ENCODE peak calls at places on chromosomes 11 and 22, in nine cellular contexts. X is naive thymus-derived CD4-positive, alpha-beta T cell; S is cardiac muscle cell; M is iPS DF 6.9; Q is neuronal stem cell; K is upper lobe of right lung; G is right cardiac atrium; Y is CD4-positive, alpha-beta memory T cell; O is neural progenitor cell. C is an unnamed sample.
A peak's percentile ranks its signal among the peaks of the same experiment; 100 is the strongest.

GRCh38 chr11:36361901-36362391 is 65.9 kb downstream of the PRR5L start:
- DNase-seq in Q (no peak), M (no peak), X (no peak), Y (no peak), K (no peak), G (peak; percentile 37), O (peak; percentile 19), S (no peak), C (no peak)

GRCh38 chr11:8794677-8795103 is 112.1 kb downstream of the RPL27A start:
- DNase-seq in K (no peak), M (no peak), Q (no peak), Y (no peak), O (no peak), G (no peak), S (peak; percentile 44), X (no peak), C (no peak)

GRCh38 chr22:35381424-35381772 is 502 bp downstream of the HMOX1 start:
- DNase-seq in S (no peak), Q (no peak), G (no peak), X (no peak), Y (no peak), O (no peak), M (no peak), K (no peak), C (no peak)

GRCh38 chr22:35839811-35840739 is 122.4 kb downstream of the APOL5 start:
- DNase-seq in X (no peak), G (peak; percentile 88), K (peak; percentile 91), Y (no peak), M (peak; percentile 81), S (peak; percentile 92), Q (peak; percentile 85), O (peak; percentile 94), C (peak; percentile 20)

GRCh38 chr11:113103932-113104331 is 142.7 kb downstream of the NCAM1 start:
- DNase-seq in K (no peak), X (no peak), Q (no peak), O (no peak), M (no peak), G (no peak), S (no peak), Y (no peak), C (no peak)

GRCh38 chr22:49929553-49929979 is 11.1 kb downstream of the CRELD2 start:
- DNase-seq in M (no peak), Y (peak; percentile 84), Q (peak; percentile 69), K (peak; percentile 86), X (peak; percentile 92), S (peak; percentile 74), O (peak; percentile 88), G (peak; percentile 58), C (peak; percentile 90)

GRCh38 chr22:16959345-16959930 is 48.6 kb downstream of the GAB4 start:
- DNase-seq in K (no peak), G (no peak), X (no peak), S (no peak), M (no peak), O (no peak), Y (no peak), Q (no peak), C (no peak)

GRCh38 chr22:48905206-48905975 is 922.3 kb downstream of the BRD1 start:
- DNase-seq in Q (no peak), G (no peak), S (no peak), M (no peak), K (peak; percentile 51), O (no peak), Y (no peak), X (no peak), C (no peak)

GRCh38 chr11:46719543-46720218 is 668 bp downstream of the F2 start:
- DNase-seq in S (no peak), M (no peak), Y (no peak), G (no peak), O (no peak), K (no peak), Q (no peak), X (no peak), C (no peak)

GRCh38 chr22:42528591-42529307 is 9.2 kb upstream of the RRP7A start:
- DNase-seq in O (no peak), X (no peak), Q (no peak), M (no peak), Y (no peak), G (no peak), S (no peak), K (no peak), C (peak; percentile 23)

GRCh38 chr22:31481129-31481528 is 8.5 kb downstream of the EIF4ENIF1 start:
- DNase-seq in M (no peak), Q (no peak), X (no peak), O (no peak), G (no peak), K (no peak), Y (no peak), S (no peak), C (no peak)

GRCh38 chr22:24201681-24202590 is 20.6 kb downstream of the SUSD2 start:
- DNase-seq in O (no peak), M (no peak), G (no peak), S (no peak), X (no peak), Q (no peak), Y (no peak), K (no peak), C (no peak)

GRCh38 chr11:96356837-96357236 is 13.8 kb upstream of the MAML2 start:
- DNase-seq in X (no peak), S (no peak), M (no peak), O (no peak), K (no peak), Y (no peak), Q (no peak), G (no peak), C (no peak)

GRCh38 chr22:43110927-43111623 is 525 bp downstream of the BIK start:
- DNase-seq in Y (peak; percentile 42), X (peak; percentile 33), K (peak; percentile 83), G (no peak), S (peak; percentile 34), O (peak; percentile 58), M (no peak), Q (no peak), C (no peak)

GRCh38 chr11:28107331-28107725 is 628 bp downstream of the KIF18A start:
- DNase-seq in S (peak; percentile 38), X (peak; percentile 25), Q (no peak), M (no peak), Y (peak; percentile 41), K (no peak), O (peak; percentile 59), G (no peak), C (peak; percentile 74)

DNA sequence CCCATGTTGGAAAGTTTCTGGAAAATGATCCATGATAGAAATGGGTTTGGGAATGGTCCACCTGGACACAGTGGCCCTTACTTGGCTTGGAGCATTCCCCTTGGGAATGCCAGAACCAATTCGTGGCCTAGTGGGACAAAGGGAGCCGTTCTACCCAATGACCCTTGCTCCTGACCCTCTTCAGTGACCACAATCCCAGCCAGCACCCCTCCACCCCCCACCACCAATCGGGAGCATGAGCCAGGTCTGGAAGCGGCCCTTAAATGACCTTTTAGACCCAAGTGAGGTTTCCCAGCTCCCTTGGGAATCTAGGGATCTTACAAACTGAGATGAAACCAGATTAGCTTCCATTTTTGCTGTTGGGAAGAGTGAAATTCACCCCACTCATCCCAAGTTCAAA is 51.3 kb upstream of the CDON start:
- DNase-seq in X (no peak), G (no peak), K (no peak), S (no peak), M (no peak), Y (no peak), Q (no peak), O (no peak), C (no peak)
- H3K4me1 ChIP-seq in X (no peaks in the 10 kb centered on the region), G (peaks cover 34% of the 10 kb centered on the region), K (peaks cover 20% of the 10 kb centered on the region), S (peaks cover 20% of the 10 kb centered on the region), M (no peaks in the 10 kb centered on the region), Y (no peaks in the 10 kb centered on the region), Q (peaks cover 4% of the 10 kb centered on the region), O (peaks cover 13% of the 10 kb centered on the region), C (peaks cover 16% of the 10 kb centered on the region)

DNA sequence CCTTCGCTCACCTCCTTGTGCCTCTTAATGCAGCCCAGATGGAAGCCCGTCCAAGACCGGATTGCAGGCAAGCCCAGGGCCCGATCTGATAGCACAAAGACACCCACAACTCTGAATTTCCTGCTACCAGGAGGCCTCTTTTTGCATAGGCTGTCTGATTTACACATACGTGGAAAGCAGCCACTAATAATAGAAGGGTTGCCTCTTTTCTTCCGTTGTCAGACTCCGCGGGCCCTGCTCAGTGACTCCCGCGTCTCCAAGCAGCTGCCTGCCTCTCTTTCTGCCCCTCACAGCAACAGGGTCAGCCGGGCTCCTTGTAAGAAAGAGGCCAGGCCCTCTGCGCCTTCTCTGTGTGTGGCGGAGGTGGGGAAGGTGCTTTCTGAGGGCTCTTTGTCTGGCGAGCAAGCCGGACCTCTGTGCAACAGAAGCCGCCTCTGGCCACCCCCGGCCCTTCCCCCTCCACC is 26.7 kb downstream of the FLI1 start:
- DNase-seq in Y (peak; percentile 49), X (peak; percentile 57), Q (peak; percentile 56), S (peak; percentile 12), G (no peak), K (no peak), M (no peak), O (peak; percentile 68), C (peak; percentile 81)
- H3K4me1 ChIP-seq in Y (peaks cover 100% of the 10 kb centered on the region), X (peaks cover 100% of the 10 kb centered on the region), Q (peaks cover 25% of the 10 kb centered on the region), S (peaks cover 15% of the 10 kb centered on the region), G (peaks cover 27% of the 10 kb centered on the region), K (peaks cover 87% of the 10 kb centered on the region), M (peaks cover 16% of the 10 kb centered on the region), O (peaks cover 31% of the 10 kb centered on the region), C (peaks cover 43% of the 10 kb centered on the region)

DNA sequence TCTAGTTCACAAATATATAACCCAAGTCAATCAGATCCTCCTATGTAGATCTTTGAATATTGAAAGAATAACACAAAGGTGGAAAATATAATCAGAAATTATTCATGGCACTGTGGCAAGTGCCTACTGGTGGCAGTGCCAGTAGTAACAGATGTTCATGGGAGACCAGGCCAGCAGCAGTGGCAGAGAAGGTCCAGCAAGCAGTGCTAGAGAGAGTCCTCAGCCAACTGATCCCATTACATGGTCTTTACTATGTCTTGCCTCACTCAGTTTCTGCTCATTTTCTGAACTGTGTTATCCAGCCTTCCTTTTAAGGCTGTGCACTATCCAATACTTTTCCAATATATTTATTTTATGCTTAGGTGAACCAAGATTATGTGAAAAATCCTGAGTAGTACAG is 124.9 kb downstream of the MRTFA start:
- DNase-seq in M (no peak), Y (no peak), K (no peak), S (no peak), X (no peak), O (no peak), Q (no peak), G (no peak), C (no peak)
- H3K4me1 ChIP-seq in M (no peaks in the 10 kb centered on the region), Y (no peaks in the 10 kb centered on the region), K (peaks cover 43% of the 10 kb centered on the region), S (peaks cover 30% of the 10 kb centered on the region), X (no peaks in the 10 kb centered on the region), O (peaks cover 6% of the 10 kb centered on the region), Q (peaks cover 4% of the 10 kb centered on the region), G (peaks cover 2% of the 10 kb centered on the region), C (peaks cover 52% of the 10 kb centered on the region)

DNA sequence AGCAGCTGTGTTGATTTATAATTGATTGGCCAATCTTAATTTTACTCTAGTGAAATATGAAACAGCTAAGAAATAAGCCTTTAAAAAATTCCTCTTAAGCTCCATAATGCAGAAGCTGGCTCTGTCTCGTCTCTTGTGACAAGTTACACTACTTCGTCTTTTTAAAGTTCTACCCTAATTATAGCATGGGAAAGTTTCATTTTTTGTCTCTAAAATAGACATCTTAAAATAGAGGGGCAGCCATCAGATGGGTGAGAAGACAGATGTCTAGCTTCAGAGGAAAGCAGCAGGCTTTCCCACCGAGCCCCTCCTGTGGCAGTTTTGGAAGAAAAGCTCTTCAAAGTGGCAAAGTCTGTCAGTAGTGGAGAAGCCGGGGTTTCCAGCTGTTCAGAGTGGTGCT is 39.5 kb downstream of the XRRA1 start:
- DNase-seq in O (no peak), G (no peak), X (no peak), K (no peak), Q (no peak), Y (no peak), S (no peak), M (no peak), C (peak; percentile 47)
- H3K4me1 ChIP-seq in O (no peaks in the 10 kb centered on the region), G (no peaks in the 10 kb centered on the region), X (no peaks in the 10 kb centered on the region), K (no peaks in the 10 kb centered on the region), Q (no peaks in the 10 kb centered on the region), Y (no peaks in the 10 kb centered on the region), S (peaks cover 10% of the 10 kb centered on the region), M (no peaks in the 10 kb centered on the region), C (peaks cover 13% of the 10 kb centered on the region)